ENCODE peak calls at places on chromosomes 2 and 18, in seven cellular contexts. C is SHP77, K is GM10248, L is GM03348, B is NCI-H1092, R is left ventricle myocardium inferior, N is spleen. F is an unnamed sample.

GRCh38 chr18:76720683-76721082 is 101.7 kb upstream of the ZNF236 start:
- DNase-seq in B (no peak), L (no peak), R (no peak), K (no peak), C (no peak), N (no peak), F (no peak)

GRCh38 chr2:99624682-99625081 is 134.9 kb upstream of the REV1 start:
- DNase-seq in B (no peak), L (no peak), N (no peak), K (no peak), C (peak), R (peak), F (peak)

GRCh38 chr2:131588152-131588873 is 60.6 kb downstream of the CCDC74A start:
- DNase-seq in R (no peak), L (no peak), N (no peak), B (no peak), K (no peak), C (no peak), F (peak)

GRCh38 chr18:79481041-79481790 is 85.5 kb downstream of the NFATC1 start:
- DNase-seq in K (no peak), C (no peak), N (peak), R (peak), L (no peak), B (no peak), F (no peak)

GRCh38 chr2:36352024-36352398 is 3.6 kb upstream of the CRIM1 start:
- DNase-seq in K (peak), R (no peak), L (peak), N (no peak), B (no peak), C (peak), F (peak)

GRCh38 chr2:150917956-150918713 is 343.5 kb downstream of the RBM43 start:
- DNase-seq in L (no peak), K (no peak), R (no peak), C (no peak), B (no peak), N (no peak), F (no peak)

GRCh38 chr2:75792146-75792545 is 81.4 kb upstream of the GCFC2 start:
- DNase-seq in L (no peak), N (no peak), K (no peak), R (no peak), C (no peak), B (no peak), F (no peak)

GRCh38 chr2:163711699-163712098 is 24.1 kb downstream of the FIGN start:
- DNase-seq in C (no peak), B (no peak), L (no peak), N (no peak), K (no peak), R (no peak), F (no peak)

GRCh38 chr2:28543316-28544068 is 47.6 kb downstream of the PLB1 start:
- DNase-seq in C (no peak), R (no peak), B (no peak), K (no peak), N (no peak), L (no peak), F (no peak)

GRCh38 chr2:105886029-105886454 is 141.3 kb downstream of the NCK2 start:
- DNase-seq in C (no peak), K (no peak), B (no peak), R (no peak), N (no peak), L (peak), F (no peak)

GRCh38 chr2:18465979-18466378 is 94.5 kb downstream of the RDH14 start:
- DNase-seq in L (no peak), C (no peak), B (no peak), R (no peak), K (no peak), N (no peak), F (no peak)

GRCh38 chr2:200615247-200615646 is 29.4 kb downstream of the AOX1 start:
- DNase-seq in C (no peak), B (no peak), L (peak), K (no peak), N (no peak), R (no peak), F (no peak)

GRCh38 chr2:195319112-195319460 is 337.9 kb upstream of the SLC39A10 start:
- DNase-seq in K (no peak), R (no peak), L (peak), C (no peak), B (no peak), N (no peak), F (no peak)

GRCh38 chr18:24398515-24398914 is 891 bp upstream of the OSBPL1A start:
- DNase-seq in R (no peak), B (no peak), K (no peak), L (no peak), C (no peak), N (no peak), F (no peak)

GRCh38 chr18:43789234-43790000 is 512.1 kb upstream of the SYT4 start:
- DNase-seq in B (peak), L (peak), N (no peak), R (no peak), C (no peak), K (no peak), F (no peak)

GRCh38 chr2:239268082-239268481 is 132.7 kb downstream of the HDAC4 start:
- DNase-seq in L (no peak), C (no peak), K (no peak), B (no peak), R (no peak), N (peak), F (no peak)

GRCh38 chr2:241272298-241272721 is 43.2 kb downstream of the HDLBP start:
- DNase-seq in C (no peak), N (peak), B (no peak), K (peak), L (no peak), R (peak), F (no peak)